ENCODE peak calls at places on chromosomes 13 and 19, in eight cellular contexts. I is uterus, O is H1, P is fibroblast of the aortic adventitia, J is body of pancreas, W is neural progenitor cell, B is heart left ventricle, Y is fibroblast of lung. T is an unnamed sample.

GRCh38 chr13:113077566-113077952 is 28.0 kb upstream of the F7 start:
- DNase-seq in P (no peak), B (peak; percentile 20), J (no peak), I (no peak), Y (no peak), O (no peak), W (no peak), T (no peak)

GRCh38 chr13:92187378-92187989 is 789.1 kb downstream of the GPC5 start:
- DNase-seq in I (no peak), J (peak; percentile 9), Y (peak; percentile 46), B (no peak), O (no peak), P (peak; percentile 59), W (peak; percentile 52), T (peak; percentile 16)

GRCh38 chr13:29877456-29878096 is 27.2 kb upstream of the UBL3 start:
- DNase-seq in W (no peak), I (no peak), P (no peak), O (no peak), J (no peak), Y (no peak), B (no peak), T (no peak)

GRCh38 chr13:76758257-76758656 is 127.9 kb downstream of the KCTD12 start:
- DNase-seq in P (peak; percentile 30), Y (no peak), W (no peak), I (no peak), O (no peak), J (no peak), B (no peak), T (no peak)

GRCh38 chr13:34156841-34157365 is 339.0 kb downstream of the RFC3 start:
- DNase-seq in O (peak; percentile 27), B (peak; percentile 38), J (peak; percentile 91), P (peak; percentile 88), W (no peak), I (peak; percentile 82), Y (peak; percentile 99), T (peak; percentile 93)

GRCh38 chr19:15404097-15404779 is 14.6 kb downstream of the AKAP8L start:
- DNase-seq in I (no peak), Y (no peak), B (no peak), P (no peak), W (no peak), J (no peak), O (no peak), T (no peak)

GRCh38 chr13:51999525-51999924 is 11.7 kb downstream of the ATP7B start:
- DNase-seq in B (peak; percentile 89), W (no peak), Y (peak; percentile 43), I (no peak), J (peak; percentile 79), P (peak; percentile 23), O (no peak), T (no peak)

GRCh38 chr19:48419158-48419920 is 25.9 kb downstream of the GRIN2D start:
- DNase-seq in J (peak; percentile 42), I (peak; percentile 28), O (peak; percentile 49), W (peak; percentile 85), B (peak; percentile 51), Y (peak; percentile 51), P (no peak), T (no peak)

GRCh38 chr19:42401365-42402303 is 11.5 kb upstream of the CNFN start:
- DNase-seq in I (peak; percentile 87), O (peak; percentile 78), P (peak; percentile 83), J (peak; percentile 79), W (peak; percentile 90), Y (peak; percentile 59), B (peak; percentile 83), T (peak; percentile 56)

GRCh38 chr19:18915639-18916038 is 3.5 kb downstream of the COPE start:
- DNase-seq in J (peak; percentile 35), B (no peak), O (no peak), I (no peak), W (peak; percentile 69), P (peak; percentile 38), Y (peak; percentile 21), T (no peak)

GRCh38 chr13:21798181-21798580 is 127.3 kb downstream of the FGF9 start:
- DNase-seq in J (no peak), I (no peak), W (no peak), B (no peak), P (no peak), O (no peak), Y (no peak), T (no peak)

GRCh38 chr19:37936166-37936565 is 29.2 kb downstream of the SIPA1L3 start:
- DNase-seq in B (no peak), W (no peak), J (peak; percentile 73), P (no peak), Y (no peak), I (no peak), O (no peak), T (no peak)

GRCh38 chr19:38211206-38211605 is 12.8 kb downstream of the DPF1 start:
- DNase-seq in O (no peak), P (no peak), Y (no peak), I (no peak), J (no peak), B (no peak), W (peak; percentile 70), T (no peak)

GRCh38 chr19:390386-391198 is 18.4 kb downstream of the C2CD4C start:
- DNase-seq in O (no peak), W (no peak), B (no peak), J (no peak), Y (no peak), I (no peak), P (no peak), T (no peak)

GRCh38 chr19:40286235-40286530 is 1.0 kb upstream of the AKT2 start:
- DNase-seq in P (no peak), J (no peak), Y (no peak), I (no peak), B (no peak), O (no peak), W (no peak), T (no peak)

GRCh38 chr13:39144941-39145533 is 106.8 kb downstream of the NHLRC3 start:
- DNase-seq in W (peak; percentile 82), B (peak; percentile 63), Y (peak; percentile 55), O (peak; percentile 31), P (peak; percentile 84), J (peak; percentile 66), I (peak; percentile 61), T (peak; percentile 21)

GRCh38 chr19:55087542-55087935 is 11.9 kb downstream of the EPS8L1 start:
- DNase-seq in I (no peak), W (no peak), J (no peak), Y (peak; percentile 16), O (no peak), P (no peak), B (peak; percentile 53), T (no peak)
- H3K4me3 ChIP-seq in I (peak overlapping the region; percentile 35), W (peak overlapping the region; percentile 68), J (no peak overlapping the region), Y (peak overlapping the region; percentile 61), O (peak overlapping the region; percentile 84), P (peak overlapping the region; percentile 63), B (peak overlapping the region; percentile 59), T (peak overlapping the region; percentile 36)

GRCh38 chr19:4208385-4209094 is 20.8 kb upstream of the EBI3 start:
- DNase-seq in W (peak; percentile 54), J (no peak), P (no peak), I (no peak), O (no peak), B (no peak), Y (peak; percentile 32), T (no peak)

GRCh38 chr19:4200940-4201542 is 18.6 kb downstream of the ANKRD24 start:
- DNase-seq in O (no peak), I (no peak), P (no peak), J (no peak), B (no peak), W (no peak), Y (no peak), T (no peak)

GRCh38 chr19:4201798-4202197 is 19.3 kb downstream of the ANKRD24 start:
- DNase-seq in P (no peak), I (no peak), O (no peak), Y (no peak), B (no peak), W (no peak), J (no peak), T (no peak)

GRCh38 chr19:4210166-4210731 is 19.1 kb upstream of the EBI3 start:
- DNase-seq in P (no peak), O (no peak), B (no peak), J (no peak), I (no peak), W (no peak), Y (no peak), T (no peak)

GRCh38 chr19:4206818-4207484 is 22.4 kb upstream of the EBI3 start:
- DNase-seq in O (no peak), B (no peak), Y (peak; percentile 14), I (no peak), W (no peak), J (no peak), P (peak; percentile 50), T (no peak)
- TF ChIP-seq CTCF in O (peak; percentile 15), B (no peak), Y (peak; percentile 44), I (no peak), W (peak; percentile 21), J (no peak), P (peak; percentile 43), T (peak; percentile 25)

GRCh38 chr19:49791776-49792445 is 21.2 kb downstream of the FUZ start:
- DNase-seq in J (no peak), O (no peak), I (no peak), W (no peak), Y (no peak), P (no peak), B (no peak), T (no peak)
- H3K4me3 ChIP-seq in J (no peak overlapping the region), O (no peak overlapping the region), I (no peak overlapping the region), W (no peak overlapping the region), Y (no peak overlapping the region), P (no peak overlapping the region), B (no peak overlapping the region), T (no peak overlapping the region)

GRCh38 chr13:24745861-24746617 is 17.9 kb upstream of the RNF17 start:
- DNase-seq in P (no peak), J (no peak), O (no peak), I (no peak), B (no peak), Y (peak; percentile 1), W (peak; percentile 31), T (no peak)

GRCh38 chr13:24744247-24744646 is 19.7 kb upstream of the RNF17 start:
- DNase-seq in Y (no peak), W (no peak), J (no peak), I (no peak), B (no peak), P (no peak), O (no peak), T (no peak)

GRCh38 chr13:24745516-24745860 is 18.5 kb upstream of the RNF17 start:
- DNase-seq in W (no peak), P (no peak), B (no peak), Y (no peak), I (no peak), J (no peak), O (no peak), T (no peak)

GRCh38 chr13:24747248-24748151 is 16.5 kb upstream of the RNF17 start:
- DNase-seq in B (no peak), W (peak; percentile 56), J (no peak), Y (peak; percentile 15), O (no peak), I (no peak), P (peak; percentile 2), T (no peak)

DNA sequence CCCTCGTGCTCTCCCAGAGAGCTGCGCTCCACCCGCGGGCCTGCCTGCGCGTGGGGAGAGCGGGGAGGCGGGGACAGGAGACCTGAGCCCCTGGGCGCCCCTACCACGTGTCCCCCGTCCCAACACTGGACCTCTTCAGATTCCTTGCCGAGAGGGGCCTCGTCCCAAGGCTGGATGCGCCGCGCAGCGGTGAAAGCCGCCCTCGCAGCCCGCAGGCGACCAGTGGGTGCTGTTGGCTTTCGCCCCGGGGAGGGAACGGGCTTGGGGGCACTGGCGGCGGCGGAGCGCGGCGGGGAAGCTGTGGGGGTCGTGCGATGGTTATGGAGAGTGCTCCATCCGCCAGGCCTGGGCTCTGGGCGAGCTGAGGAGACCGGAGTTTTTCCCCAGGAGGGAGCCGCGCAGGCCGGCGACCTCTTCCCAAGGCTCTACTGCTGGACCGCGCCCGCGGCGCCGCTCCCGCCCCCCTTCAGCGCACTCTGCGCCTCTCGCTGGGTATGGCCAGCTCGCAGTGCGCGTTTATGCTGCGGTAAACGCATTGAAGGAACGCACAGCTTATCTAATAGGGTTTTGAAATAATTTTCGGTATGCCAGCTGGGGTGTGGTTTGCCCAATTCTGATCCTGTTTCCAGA is 17.2 kb upstream of the RNF17 start:
- DNase-seq in W (peak; percentile 71), J (no peak), P (peak; percentile 2), I (no peak), Y (peak; percentile 12), O (no peak), B (no peak), T (no peak)
- TF ChIP-seq CTCF in W (peak; percentile 58), J (no peak), P (no peak), I (no peak), Y (no peak), O (peak; percentile 48), B (no peak), T (peak; percentile 10)